ENCODE peak calls at places on chromosomes 11 and 22, in seven cellular contexts. One of them, this sample, is unnamed.
A peak's percentile ranks its signal among the peaks of the same experiment; 100 is the strongest.

GRCh38 chr11:111502611-111503010 is 9.6 kb downstream of the BTG4 start:
- DNase-seq in left cardiac atrium: no peak
- DNase-seq in right lobe of liver: no peak
- DNase-seq in cardiac muscle cell: no peak
- DNase-seq in fibroblast of lung: no peak
- DNase-seq in testis: no peak
- DNase-seq in adipocyte: no peak
- DNase-seq in this sample: no peak

GRCh38 chr11:92424281-92424680 is 199.7 kb downstream of the FAT3 start:
- DNase-seq in left cardiac atrium: no peak
- DNase-seq in right lobe of liver: no peak
- DNase-seq in cardiac muscle cell: no peak
- DNase-seq in fibroblast of lung: peak; percentile 79
- DNase-seq in testis: no peak
- DNase-seq in adipocyte: no peak
- DNase-seq in this sample: no peak

GRCh38 chr11:10696797-10697620 is 3.5 kb upstream of the IRAG1 start:
- DNase-seq in left cardiac atrium: no peak
- DNase-seq in right lobe of liver: no peak
- DNase-seq in cardiac muscle cell: no peak
- DNase-seq in fibroblast of lung: no peak
- DNase-seq in testis: no peak
- DNase-seq in adipocyte: no peak
- DNase-seq in this sample: no peak

GRCh38 chr11:13993096-13993760 is 30.7 kb downstream of the SPON1 start:
- DNase-seq in left cardiac atrium: no peak
- DNase-seq in right lobe of liver: no peak
- DNase-seq in cardiac muscle cell: peak; percentile 36
- DNase-seq in fibroblast of lung: no peak
- DNase-seq in testis: no peak
- DNase-seq in adipocyte: no peak
- DNase-seq in this sample: no peak

GRCh38 chr22:50269573-50270301 is 443 bp downstream of the MAPK11 start:
- DNase-seq in left cardiac atrium: peak; percentile 76
- DNase-seq in right lobe of liver: no peak
- DNase-seq in cardiac muscle cell: peak; percentile 36
- DNase-seq in fibroblast of lung: no peak
- DNase-seq in testis: peak; percentile 49
- DNase-seq in adipocyte: peak; percentile 76
- DNase-seq in this sample: peak; percentile 55

GRCh38 chr22:24338701-24339451 is 68.2 kb downstream of the SPECC1L start:
- DNase-seq in left cardiac atrium: no peak
- DNase-seq in right lobe of liver: no peak
- DNase-seq in cardiac muscle cell: peak; percentile 18
- DNase-seq in fibroblast of lung: no peak
- DNase-seq in testis: no peak
- DNase-seq in adipocyte: peak; percentile 41
- DNase-seq in this sample: no peak

GRCh38 chr11:80155412-80156017 is 714.7 kb upstream of the TENM4 start:
- DNase-seq in left cardiac atrium: no peak
- DNase-seq in right lobe of liver: no peak
- DNase-seq in cardiac muscle cell: peak; percentile 45
- DNase-seq in fibroblast of lung: peak; percentile 49
- DNase-seq in testis: no peak
- DNase-seq in adipocyte: peak; percentile 78
- DNase-seq in this sample: no peak

GRCh38 chr11:3225159-3225758 is 6.6 kb upstream of the MRGPRG start:
- DNase-seq in left cardiac atrium: no peak
- DNase-seq in right lobe of liver: no peak
- DNase-seq in cardiac muscle cell: no peak
- DNase-seq in fibroblast of lung: no peak
- DNase-seq in testis: no peak
- DNase-seq in adipocyte: no peak
- DNase-seq in this sample: peak; percentile 12

GRCh38 chr11:78694152-78694551 is 119.5 kb upstream of the NARS2 start:
- DNase-seq in left cardiac atrium: no peak
- DNase-seq in right lobe of liver: no peak
- DNase-seq in cardiac muscle cell: no peak
- DNase-seq in fibroblast of lung: peak; percentile 5
- DNase-seq in testis: no peak
- DNase-seq in adipocyte: no peak
- DNase-seq in this sample: no peak

GRCh38 chr11:2301631-2302272 is at the start of the genes C11orf21 and TSPAN32:
- DNase-seq in left cardiac atrium: peak; percentile 21
- DNase-seq in right lobe of liver: peak; percentile 57
- DNase-seq in cardiac muscle cell: peak; percentile 49
- DNase-seq in fibroblast of lung: peak; percentile 43
- DNase-seq in testis: peak; percentile 30
- DNase-seq in adipocyte: peak; percentile 23
- DNase-seq in this sample: peak; percentile 81

GRCh38 chr11:94926271-94926625 is 47.1 kb downstream of the CWC15 start:
- DNase-seq in left cardiac atrium: no peak
- DNase-seq in right lobe of liver: no peak
- DNase-seq in cardiac muscle cell: no peak
- DNase-seq in fibroblast of lung: no peak
- DNase-seq in testis: no peak
- DNase-seq in adipocyte: peak; percentile 55
- DNase-seq in this sample: no peak

GRCh38 chr22:33101550-33101949 is 43.4 kb upstream of the SYN3 start:
- DNase-seq in left cardiac atrium: no peak
- DNase-seq in right lobe of liver: no peak
- DNase-seq in cardiac muscle cell: peak; percentile 17
- DNase-seq in fibroblast of lung: no peak
- DNase-seq in testis: no peak
- DNase-seq in adipocyte: no peak
- DNase-seq in this sample: no peak

GRCh38 chr11:71139516-71140205 is 112.7 kb downstream of the SHANK2 start:
- DNase-seq in left cardiac atrium: peak; percentile 56
- DNase-seq in right lobe of liver: peak; percentile 83
- DNase-seq in cardiac muscle cell: no peak
- DNase-seq in fibroblast of lung: peak; percentile 9
- DNase-seq in testis: peak; percentile 85
- DNase-seq in adipocyte: peak; percentile 22
- DNase-seq in this sample: no peak

GRCh38 chr11:117879516-117880480 is 3.3 kb upstream of the FXYD6 start:
- DNase-seq in left cardiac atrium: no peak
- DNase-seq in right lobe of liver: no peak
- DNase-seq in cardiac muscle cell: no peak
- DNase-seq in fibroblast of lung: no peak
- DNase-seq in testis: no peak
- DNase-seq in adipocyte: no peak
- DNase-seq in this sample: no peak

GRCh38 chr11:45804806-45805304 is at the start of gene SLC35C1:
- DNase-seq in left cardiac atrium: peak; percentile 98
- DNase-seq in right lobe of liver: peak; percentile 98
- DNase-seq in cardiac muscle cell: peak; percentile 98
- DNase-seq in fibroblast of lung: peak; percentile 92
- DNase-seq in testis: peak; percentile 98
- DNase-seq in adipocyte: peak; percentile 99
- DNase-seq in this sample: peak; percentile 98

GRCh38 chr11:128232588-128232987 is 354.8 kb downstream of the ETS1 start:
- DNase-seq in left cardiac atrium: no peak
- DNase-seq in right lobe of liver: no peak
- DNase-seq in cardiac muscle cell: no peak
- DNase-seq in fibroblast of lung: no peak
- DNase-seq in testis: no peak
- DNase-seq in adipocyte: no peak
- DNase-seq in this sample: no peak

GRCh38 chr11:8933931-8934330 is 1.2 kb upstream of the C11orf16 start:
- DNase-seq in left cardiac atrium: no peak
- DNase-seq in right lobe of liver: no peak
- DNase-seq in cardiac muscle cell: no peak
- DNase-seq in fibroblast of lung: no peak
- DNase-seq in testis: no peak
- DNase-seq in adipocyte: no peak
- DNase-seq in this sample: no peak

GRCh38 chr11:86218125-86219081 is 26.1 kb upstream of the EED start:
- DNase-seq in left cardiac atrium: peak; percentile 64
- DNase-seq in right lobe of liver: peak; percentile 73
- DNase-seq in cardiac muscle cell: peak; percentile 78
- DNase-seq in fibroblast of lung: peak; percentile 81
- DNase-seq in testis: peak; percentile 75
- DNase-seq in adipocyte: peak; percentile 91
- DNase-seq in this sample: peak; percentile 70

GRCh38 chr11:47340010-47340409 is 12.5 kb downstream of the MYBPC3 start:
- DNase-seq in left cardiac atrium: no peak
- DNase-seq in right lobe of liver: no peak
- DNase-seq in cardiac muscle cell: no peak
- DNase-seq in fibroblast of lung: no peak
- DNase-seq in testis: no peak
- DNase-seq in adipocyte: no peak
- DNase-seq in this sample: no peak

GRCh38 chr11:362642-363442 is 6.5 kb upstream of the B4GALNT4 start:
- DNase-seq in left cardiac atrium: peak; percentile 18
- DNase-seq in right lobe of liver: no peak
- DNase-seq in cardiac muscle cell: no peak
- DNase-seq in fibroblast of lung: no peak
- DNase-seq in testis: no peak
- DNase-seq in adipocyte: no peak
- DNase-seq in this sample: no peak

GRCh38 chr11:116727990-116728389 is 44.8 kb downstream of the BUD13 start:
- DNase-seq in left cardiac atrium: no peak
- DNase-seq in right lobe of liver: no peak
- DNase-seq in cardiac muscle cell: no peak
- DNase-seq in fibroblast of lung: no peak
- DNase-seq in testis: no peak
- DNase-seq in adipocyte: no peak
- DNase-seq in this sample: no peak

GRCh38 chr11:66985508-66986177 is 10.5 kb downstream of the C11orf86 start:
- DNase-seq in left cardiac atrium: no peak
- DNase-seq in right lobe of liver: peak; percentile 92
- DNase-seq in cardiac muscle cell: no peak
- DNase-seq in fibroblast of lung: no peak
- DNase-seq in testis: no peak
- DNase-seq in adipocyte: no peak
- DNase-seq in this sample: no peak

GRCh38 chr11:88357323-88358039 is 19.9 kb upstream of the CTSC start:
- DNase-seq in left cardiac atrium: no peak
- DNase-seq in right lobe of liver: no peak
- DNase-seq in cardiac muscle cell: no peak
- DNase-seq in fibroblast of lung: peak; percentile 40
- DNase-seq in testis: no peak
- DNase-seq in adipocyte: peak; percentile 69
- DNase-seq in this sample: no peak

GRCh38 chr11:6567371-6567745 is 36.1 kb downstream of the RRP8 start:
- DNase-seq in left cardiac atrium: no peak
- DNase-seq in right lobe of liver: no peak
- DNase-seq in cardiac muscle cell: no peak
- DNase-seq in fibroblast of lung: no peak
- DNase-seq in testis: no peak
- DNase-seq in adipocyte: no peak
- DNase-seq in this sample: peak; percentile 11

GRCh38 chr11:12196335-12196734 is 85.9 kb downstream of the MICAL2 start:
- DNase-seq in left cardiac atrium: no peak
- DNase-seq in right lobe of liver: no peak
- DNase-seq in cardiac muscle cell: no peak
- DNase-seq in fibroblast of lung: no peak
- DNase-seq in testis: no peak
- DNase-seq in adipocyte: no peak
- DNase-seq in this sample: peak; percentile 35

GRCh38 chr11:134372961-134373360 is 39.1 kb downstream of the B3GAT1 start:
- DNase-seq in left cardiac atrium: no peak
- DNase-seq in right lobe of liver: no peak
- DNase-seq in cardiac muscle cell: no peak
- DNase-seq in fibroblast of lung: no peak
- DNase-seq in testis: no peak
- DNase-seq in adipocyte: no peak
- DNase-seq in this sample: no peak

GRCh38 chr22:25232301-25232700 is 12.9 kb downstream of the CRYBB2 start:
- DNase-seq in left cardiac atrium: no peak
- DNase-seq in right lobe of liver: no peak
- DNase-seq in cardiac muscle cell: no peak
- DNase-seq in fibroblast of lung: peak; percentile 3
- DNase-seq in testis: no peak
- DNase-seq in adipocyte: peak; percentile 46
- DNase-seq in this sample: no peak

GRCh38 chr22:28245579-28246224 is 326.6 kb upstream of the PITPNB start:
- DNase-seq in left cardiac atrium: no peak
- DNase-seq in right lobe of liver: no peak
- DNase-seq in cardiac muscle cell: no peak
- DNase-seq in fibroblast of lung: peak; percentile 8
- DNase-seq in testis: no peak
- DNase-seq in adipocyte: no peak
- DNase-seq in this sample: no peak

GRCh38 chr11:79060534-79060933 is 380.3 kb downstream of the TENM4 start:
- DNase-seq in left cardiac atrium: no peak
- DNase-seq in right lobe of liver: no peak
- DNase-seq in cardiac muscle cell: no peak
- DNase-seq in fibroblast of lung: no peak
- DNase-seq in testis: no peak
- DNase-seq in adipocyte: no peak
- DNase-seq in this sample: no peak

GRCh38 chr22:39041908-39042307 is 1.2 kb downstream of the APOBEC3F start:
- DNase-seq in left cardiac atrium: no peak
- DNase-seq in right lobe of liver: no peak
- DNase-seq in cardiac muscle cell: no peak
- DNase-seq in fibroblast of lung: no peak
- DNase-seq in testis: no peak
- DNase-seq in adipocyte: no peak
- DNase-seq in this sample: no peak